ENCODE peak calls at places on chromosomes 2 and 18, in nine cellular contexts. One of them, this sample, is unnamed. For H3K4me1, the result is how much of the 10 kb centered on the place peaks cover.

GRCh38 chr2:154495455-154495868 is 203.0 kb upstream of the KCNJ3 start:
- DNase-seq in PC-3: no peak
- DNase-seq in adipocyte: no peak
- DNase-seq in colonic mucosa: no peak
- DNase-seq in neural progenitor cell: no peak
- DNase-seq in neuronal stem cell: no peak
- DNase-seq in GM23248: no peak
- DNase-seq in K562: no peak
- DNase-seq in MM.1S: no peak
- DNase-seq in this sample: no peak

GRCh38 chr2:176104338-176105077 is 2.6 kb upstream of the HOXD11 start:
- DNase-seq in GM23248: peak
- DNase-seq in PC-3: peak
- DNase-seq in neuronal stem cell: no peak
- DNase-seq in K562: no peak
- DNase-seq in adipocyte: no peak
- DNase-seq in colonic mucosa: no peak
- DNase-seq in neural progenitor cell: no peak
- DNase-seq in MM.1S: no peak
- DNase-seq in this sample: no peak

GRCh38 chr18:49613741-49614151 is 51.9 kb downstream of the LIPG start:
- DNase-seq in adipocyte: no peak
- DNase-seq in MM.1S: no peak
- DNase-seq in colonic mucosa: no peak
- DNase-seq in neuronal stem cell: no peak
- DNase-seq in PC-3: peak
- DNase-seq in GM23248: no peak
- DNase-seq in K562: no peak
- DNase-seq in neural progenitor cell: peak
- DNase-seq in this sample: no peak

GRCh38 chr2:132416080-132416911 is at the start of gene GPR39:
- DNase-seq in colonic mucosa: peak
- DNase-seq in adipocyte: peak
- DNase-seq in GM23248: peak
- DNase-seq in MM.1S: peak
- DNase-seq in PC-3: peak
- DNase-seq in neuronal stem cell: peak
- DNase-seq in neural progenitor cell: peak
- DNase-seq in K562: peak
- DNase-seq in this sample: peak

GRCh38 chr2:120820885-120821279 is 85.2 kb downstream of the GLI2 start:
- DNase-seq in neural progenitor cell: no peak
- DNase-seq in K562: no peak
- DNase-seq in colonic mucosa: no peak
- DNase-seq in GM23248: peak
- DNase-seq in neuronal stem cell: no peak
- DNase-seq in PC-3: no peak
- DNase-seq in adipocyte: peak
- DNase-seq in MM.1S: peak
- DNase-seq in this sample: peak

GRCh38 chr2:180122874-180123273 is 115.8 kb upstream of the CWC22 start:
- DNase-seq in adipocyte: no peak
- DNase-seq in PC-3: peak
- DNase-seq in K562: no peak
- DNase-seq in neuronal stem cell: no peak
- DNase-seq in GM23248: peak
- DNase-seq in MM.1S: no peak
- DNase-seq in colonic mucosa: no peak
- DNase-seq in neural progenitor cell: no peak
- DNase-seq in this sample: no peak

GRCh38 chr2:222943820-222944219 is 83.0 kb downstream of the ACSL3 start:
- DNase-seq in neuronal stem cell: no peak
- DNase-seq in neural progenitor cell: no peak
- DNase-seq in MM.1S: peak
- DNase-seq in colonic mucosa: no peak
- DNase-seq in PC-3: peak
- DNase-seq in adipocyte: peak
- DNase-seq in K562: no peak
- DNase-seq in GM23248: peak
- DNase-seq in this sample: no peak

GRCh38 chr18:3328522-3328921 is 66.6 kb downstream of the MYL12B start:
- DNase-seq in K562: no peak
- DNase-seq in GM23248: no peak
- DNase-seq in MM.1S: no peak
- DNase-seq in neuronal stem cell: no peak
- DNase-seq in colonic mucosa: no peak
- DNase-seq in PC-3: no peak
- DNase-seq in neural progenitor cell: no peak
- DNase-seq in adipocyte: no peak
- DNase-seq in this sample: no peak

GRCh38 chr18:7221424-7222155 is 9.3 kb upstream of the LRRC30 start:
- DNase-seq in neural progenitor cell: peak
- DNase-seq in GM23248: peak
- DNase-seq in neuronal stem cell: peak
- DNase-seq in colonic mucosa: peak
- DNase-seq in PC-3: peak
- DNase-seq in adipocyte: peak
- DNase-seq in MM.1S: peak
- DNase-seq in K562: peak
- DNase-seq in this sample: peak

DNA sequence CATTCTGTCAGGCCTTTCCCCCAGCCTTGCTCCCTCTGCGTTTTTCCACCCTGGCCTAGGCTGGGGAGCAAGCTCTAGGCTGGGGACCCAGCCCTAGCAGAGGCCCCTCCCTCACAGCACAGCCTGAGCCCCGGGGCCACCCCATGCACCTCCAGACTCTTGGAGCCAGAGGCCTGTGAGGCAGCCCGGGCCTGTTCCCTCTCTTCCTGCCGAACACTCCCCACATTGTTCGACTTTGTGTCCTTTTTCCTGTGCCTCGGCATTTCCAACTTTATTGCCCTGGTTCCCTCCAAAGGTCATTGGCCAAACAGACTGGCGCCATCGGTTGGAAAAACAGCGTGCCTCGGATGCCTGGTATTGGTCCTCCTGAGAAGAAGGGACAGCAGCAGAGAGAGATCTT is 79.7 kb downstream of the HS1BP3 start:
- DNase-seq in neuronal stem cell: no peak
- DNase-seq in adipocyte: no peak
- DNase-seq in PC-3: no peak
- DNase-seq in MM.1S: no peak
- DNase-seq in colonic mucosa: no peak
- DNase-seq in GM23248: no peak
- DNase-seq in neural progenitor cell: no peak
- DNase-seq in K562: no peak
- DNase-seq in this sample: no peak
- H3K4me1 ChIP-seq in neuronal stem cell: under half
- H3K4me1 ChIP-seq in adipocyte: under half
- H3K4me1 ChIP-seq in PC-3: under half
- H3K4me1 ChIP-seq in MM.1S: under half
- H3K4me1 ChIP-seq in colonic mucosa: under half
- H3K4me1 ChIP-seq in GM23248: under half
- H3K4me1 ChIP-seq in neural progenitor cell: under half
- H3K4me1 ChIP-seq in K562: under half
- H3K4me1 ChIP-seq in this sample: under half

DNA sequence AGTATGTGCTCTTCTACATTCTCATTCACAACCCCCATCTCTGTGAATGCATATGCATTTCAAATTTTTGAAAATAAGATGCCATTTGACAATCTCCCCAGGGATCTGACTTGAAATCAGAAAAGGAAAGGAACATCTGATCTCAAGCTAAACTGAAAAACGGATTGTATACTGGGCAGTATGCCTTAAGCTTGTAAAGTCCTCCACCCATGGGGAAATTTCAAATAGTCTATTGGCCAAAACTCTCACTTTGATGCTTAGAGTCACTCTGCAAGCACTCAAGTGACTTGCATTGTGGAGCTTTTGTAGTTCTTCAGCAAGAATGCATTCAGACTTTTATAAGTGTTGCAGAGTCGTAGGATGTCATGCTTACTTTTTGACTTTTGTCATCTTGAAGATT is 22.8 kb downstream of the FAP start:
- DNase-seq in neuronal stem cell: no peak
- DNase-seq in PC-3: no peak
- DNase-seq in MM.1S: no peak
- DNase-seq in GM23248: no peak
- DNase-seq in neural progenitor cell: no peak
- DNase-seq in K562: no peak
- DNase-seq in colonic mucosa: no peak
- DNase-seq in adipocyte: peak
- DNase-seq in this sample: no peak
- H3K9ac ChIP-seq in neuronal stem cell: no peak
- H3K9ac ChIP-seq in PC-3: no peak
- H3K9ac ChIP-seq in MM.1S: no peak
- H3K9ac ChIP-seq in GM23248: no peak
- H3K9ac ChIP-seq in neural progenitor cell: no peak
- H3K9ac ChIP-seq in K562: no peak
- H3K9ac ChIP-seq in colonic mucosa: no peak
- H3K9ac ChIP-seq in adipocyte: no peak
- H3K9ac ChIP-seq in this sample: no peak

DNA sequence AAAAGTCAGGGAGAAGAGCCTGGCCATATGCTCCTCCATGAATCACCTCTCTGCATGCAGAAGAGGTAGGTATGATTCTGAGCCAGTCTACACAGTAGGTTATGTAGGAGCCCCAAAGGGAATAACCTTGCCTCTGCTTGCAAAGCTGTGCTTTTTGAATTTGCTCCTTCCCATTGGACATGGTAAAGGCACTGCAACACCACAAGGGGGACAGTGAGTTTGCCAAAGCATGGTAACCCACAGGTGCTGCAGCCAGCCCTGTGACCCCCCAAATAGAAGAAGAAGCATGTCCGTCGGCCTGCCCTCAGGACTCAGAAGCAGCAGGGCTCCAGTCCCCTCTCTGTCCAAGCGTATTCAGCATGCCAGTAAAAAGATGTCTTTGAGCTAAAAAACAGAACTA is 51.0 kb upstream of the BCL2L11 start:
- DNase-seq in PC-3: no peak
- DNase-seq in GM23248: no peak
- DNase-seq in neuronal stem cell: no peak
- DNase-seq in K562: peak
- DNase-seq in adipocyte: no peak
- DNase-seq in neural progenitor cell: no peak
- DNase-seq in MM.1S: no peak
- DNase-seq in colonic mucosa: no peak
- DNase-seq in this sample: no peak
- H3K4me1 ChIP-seq in PC-3: under half
- H3K4me1 ChIP-seq in GM23248: under half
- H3K4me1 ChIP-seq in neuronal stem cell: under half
- H3K4me1 ChIP-seq in K562: under half
- H3K4me1 ChIP-seq in adipocyte: under half
- H3K4me1 ChIP-seq in neural progenitor cell: under half
- H3K4me1 ChIP-seq in MM.1S: under half
- H3K4me1 ChIP-seq in colonic mucosa: under half
- H3K4me1 ChIP-seq in this sample: under half

GRCh38 chr2:165120740-165121467 is 82.9 kb downstream of the SCN3A start:
- DNase-seq in K562: no peak
- DNase-seq in neural progenitor cell: no peak
- DNase-seq in neuronal stem cell: no peak
- DNase-seq in colonic mucosa: no peak
- DNase-seq in GM23248: no peak
- DNase-seq in PC-3: no peak
- DNase-seq in adipocyte: no peak
- DNase-seq in MM.1S: peak
- DNase-seq in this sample: no peak
- H3K9ac ChIP-seq in K562: no peak
- H3K9ac ChIP-seq in neural progenitor cell: no peak
- H3K9ac ChIP-seq in neuronal stem cell: no peak
- H3K9ac ChIP-seq in colonic mucosa: no peak
- H3K9ac ChIP-seq in GM23248: no peak
- H3K9ac ChIP-seq in PC-3: no peak
- H3K9ac ChIP-seq in adipocyte: no peak
- H3K9ac ChIP-seq in MM.1S: peak
- H3K9ac ChIP-seq in this sample: no peak

GRCh38 chr18:22185723-22186386 is 16.5 kb downstream of the GATA6 start:
- DNase-seq in neuronal stem cell: no peak
- DNase-seq in adipocyte: no peak
- DNase-seq in GM23248: no peak
- DNase-seq in colonic mucosa: no peak
- DNase-seq in PC-3: no peak
- DNase-seq in neural progenitor cell: no peak
- DNase-seq in MM.1S: no peak
- DNase-seq in K562: no peak
- DNase-seq in this sample: no peak
- H3K4me1 ChIP-seq in neuronal stem cell: under half
- H3K4me1 ChIP-seq in adipocyte: under half
- H3K4me1 ChIP-seq in GM23248: under half
- H3K4me1 ChIP-seq in colonic mucosa: under half
- H3K4me1 ChIP-seq in PC-3: under half
- H3K4me1 ChIP-seq in neural progenitor cell: under half
- H3K4me1 ChIP-seq in MM.1S: under half
- H3K4me1 ChIP-seq in K562: under half
- H3K4me1 ChIP-seq in this sample: under half

GRCh38 chr2:25376750-25377621 is 35.3 kb upstream of the DNMT3A start:
- DNase-seq in PC-3: peak
- DNase-seq in neural progenitor cell: peak
- DNase-seq in adipocyte: peak
- DNase-seq in colonic mucosa: peak
- DNase-seq in MM.1S: peak
- DNase-seq in neuronal stem cell: peak
- DNase-seq in GM23248: peak
- DNase-seq in K562: peak
- DNase-seq in this sample: peak
- H3K9ac ChIP-seq in PC-3: peak
- H3K9ac ChIP-seq in neural progenitor cell: no peak
- H3K9ac ChIP-seq in adipocyte: peak
- H3K9ac ChIP-seq in colonic mucosa: peak
- H3K9ac ChIP-seq in MM.1S: peak
- H3K9ac ChIP-seq in neuronal stem cell: peak
- H3K9ac ChIP-seq in GM23248: peak
- H3K9ac ChIP-seq in K562: peak
- H3K9ac ChIP-seq in this sample: peak

GRCh38 chr2:8529706-8530277 is 152.1 kb upstream of the ID2 start:
- DNase-seq in neural progenitor cell: no peak
- DNase-seq in neuronal stem cell: no peak
- DNase-seq in K562: no peak
- DNase-seq in adipocyte: no peak
- DNase-seq in colonic mucosa: no peak
- DNase-seq in MM.1S: no peak
- DNase-seq in PC-3: no peak
- DNase-seq in GM23248: no peak
- DNase-seq in this sample: no peak
- H3K4me1 ChIP-seq in neural progenitor cell: under half
- H3K4me1 ChIP-seq in neuronal stem cell: under half
- H3K4me1 ChIP-seq in K562: under half
- H3K4me1 ChIP-seq in adipocyte: under half
- H3K4me1 ChIP-seq in colonic mucosa: under half
- H3K4me1 ChIP-seq in MM.1S: under half
- H3K4me1 ChIP-seq in PC-3: under half
- H3K4me1 ChIP-seq in GM23248: under half
- H3K4me1 ChIP-seq in this sample: under half

This sample was measured in NT2/D1.